ENCODE peak calls at places on chromosomes 11 and 22, in four cellular contexts. One of them, this sample, is unnamed.

GRCh38 chr11:48037709-48038468 is 57.5 kb downstream of the PTPRJ start:
- DNase-seq in HepG2: no peak
- DNase-seq in Panc1: no peak
- DNase-seq in K562: no peak
- DNase-seq in this sample: no peak

GRCh38 chr22:26174280-26174679 is 5.0 kb downstream of the SEZ6L start:
- DNase-seq in HepG2: peak
- DNase-seq in Panc1: no peak
- DNase-seq in K562: peak
- DNase-seq in this sample: no peak

GRCh38 chr11:102179366-102179765 is 69.1 kb downstream of the YAP1 start:
- DNase-seq in HepG2: peak
- DNase-seq in Panc1: no peak
- DNase-seq in K562: no peak
- DNase-seq in this sample: no peak

GRCh38 chr11:14537134-14537599 is 17.0 kb upstream of the PSMA1 start:
- DNase-seq in HepG2: peak
- DNase-seq in Panc1: peak
- DNase-seq in K562: peak
- DNase-seq in this sample: no peak

GRCh38 chr22:42269407-42270177 is 861 bp downstream of the TCF20 start:
- DNase-seq in HepG2: peak
- DNase-seq in Panc1: no peak
- DNase-seq in K562: peak
- DNase-seq in this sample: peak

GRCh38 chr11:45580399-45580798 is 85.0 kb downstream of the CHST1 start:
- DNase-seq in HepG2: no peak
- DNase-seq in Panc1: no peak
- DNase-seq in K562: peak
- DNase-seq in this sample: no peak

GRCh38 chr11:82682003-82682751 is 51.5 kb downstream of the FAM181B start:
- DNase-seq in HepG2: peak
- DNase-seq in Panc1: peak
- DNase-seq in K562: peak
- DNase-seq in this sample: peak

GRCh38 chr11:73402834-73403185 is 26.6 kb downstream of the RELT start:
- DNase-seq in HepG2: no peak
- DNase-seq in Panc1: no peak
- DNase-seq in K562: peak
- DNase-seq in this sample: no peak

GRCh38 chr22:45731041-45731797 is 59.6 kb downstream of the ATXN10 start:
- DNase-seq in HepG2: no peak
- DNase-seq in Panc1: no peak
- DNase-seq in K562: no peak
- DNase-seq in this sample: no peak

GRCh38 chr11:57901756-57902155 is 121.9 kb upstream of the OR9Q1 start:
- DNase-seq in HepG2: no peak
- DNase-seq in Panc1: no peak
- DNase-seq in K562: peak
- DNase-seq in this sample: no peak

GRCh38 chr22:33034753-33035152 is 23.4 kb downstream of the SYN3 start:
- DNase-seq in HepG2: no peak
- DNase-seq in Panc1: no peak
- DNase-seq in K562: no peak
- DNase-seq in this sample: no peak

GRCh38 chr11:31325162-31325561 is 44.4 kb downstream of the DCDC1 start:
- DNase-seq in HepG2: no peak
- DNase-seq in Panc1: no peak
- DNase-seq in K562: no peak
- DNase-seq in this sample: no peak

GRCh38 chr11:114438303-114438702 is 964 bp upstream of the REXO2 start:
- DNase-seq in HepG2: no peak
- DNase-seq in Panc1: no peak
- DNase-seq in K562: no peak
- DNase-seq in this sample: no peak

GRCh38 chr11:67118059-67118766 is 850 bp upstream of the KDM2A start:
- DNase-seq in HepG2: no peak
- DNase-seq in Panc1: no peak
- DNase-seq in K562: no peak
- DNase-seq in this sample: no peak

GRCh38 chr11:1382831-1383607 is 6.7 kb upstream of the BRSK2 start:
- DNase-seq in HepG2: peak
- DNase-seq in Panc1: no peak
- DNase-seq in K562: peak
- DNase-seq in this sample: peak

GRCh38 chr11:108403072-108403471 is 64.3 kb downstream of the C11orf65 start:
- DNase-seq in HepG2: no peak
- DNase-seq in Panc1: no peak
- DNase-seq in K562: no peak
- DNase-seq in this sample: no peak

GRCh38 chr22:47793304-47794101 is 1031.1 kb downstream of the TBC1D22A start:
- DNase-seq in HepG2: no peak
- DNase-seq in Panc1: no peak
- DNase-seq in K562: no peak
- DNase-seq in this sample: no peak

GRCh38 chr11:35791088-35791958 is 128.7 kb downstream of the TRIM44 start:
- DNase-seq in HepG2: no peak
- DNase-seq in Panc1: no peak
- DNase-seq in K562: peak
- DNase-seq in this sample: no peak

GRCh38 chr11:33932721-33933120 is 40.8 kb upstream of the LMO2 start:
- DNase-seq in HepG2: no peak
- DNase-seq in Panc1: no peak
- DNase-seq in K562: peak
- DNase-seq in this sample: no peak

GRCh38 chr22:49877642-49878041 is 24.0 kb downstream of the ZBED4 start:
- DNase-seq in HepG2: no peak
- DNase-seq in Panc1: no peak
- DNase-seq in K562: no peak
- DNase-seq in this sample: no peak

GRCh38 chr22:48651036-48651890 is 1176.4 kb downstream of the BRD1 start:
- DNase-seq in HepG2: no peak
- DNase-seq in Panc1: no peak
- DNase-seq in K562: no peak
- DNase-seq in this sample: peak

GRCh38 chr11:73143126-73143838 is 1.2 kb upstream of the FCHSD2 start:
- DNase-seq in HepG2: peak
- DNase-seq in Panc1: no peak
- DNase-seq in K562: peak
- DNase-seq in this sample: no peak

GRCh38 chr11:104870910-104871309 is 27.4 kb downstream of the CASP12 start:
- DNase-seq in HepG2: no peak
- DNase-seq in Panc1: no peak
- DNase-seq in K562: no peak
- DNase-seq in this sample: no peak

GRCh38 chr11:60790726-60791125 is 5.6 kb downstream of the MS4A10 start:
- DNase-seq in HepG2: no peak
- DNase-seq in Panc1: no peak
- DNase-seq in K562: no peak
- DNase-seq in this sample: no peak

GRCh38 chr22:28398987-28399386 is 280.7 kb downstream of the TTC28 start:
- DNase-seq in HepG2: no peak
- DNase-seq in Panc1: no peak
- DNase-seq in K562: no peak
- DNase-seq in this sample: no peak

GRCh38 chr11:23866641-23867040 is 630.2 kb upstream of the LUZP2 start:
- DNase-seq in HepG2: no peak
- DNase-seq in Panc1: no peak
- DNase-seq in K562: no peak
- DNase-seq in this sample: no peak

GRCh38 chr11:69707156-69707555 is 3.3 kb upstream of the FGF19 start:
- DNase-seq in HepG2: no peak
- DNase-seq in Panc1: no peak
- DNase-seq in K562: no peak
- DNase-seq in this sample: no peak

GRCh38 chr22:47238886-47239860 is 476.7 kb downstream of the TBC1D22A start:
- DNase-seq in HepG2: no peak
- DNase-seq in Panc1: no peak
- DNase-seq in K562: no peak
- DNase-seq in this sample: no peak

GRCh38 chr11:2518983-2519340 is 74.2 kb downstream of the KCNQ1 start:
- DNase-seq in HepG2: no peak
- DNase-seq in Panc1: no peak
- DNase-seq in K562: no peak
- DNase-seq in this sample: no peak

GRCh38 chr11:12942157-12942556 is 67.0 kb upstream of the RASSF10 start:
- DNase-seq in HepG2: no peak
- DNase-seq in Panc1: no peak
- DNase-seq in K562: no peak
- DNase-seq in this sample: no peak

GRCh38 chr11:6474423-6474792 is 667 bp upstream of the TRIM3 start:
- DNase-seq in HepG2: no peak
- DNase-seq in Panc1: no peak
- DNase-seq in K562: no peak
- DNase-seq in this sample: no peak

GRCh38 chr11:47908198-47908597 is 60.0 kb upstream of the NUP160 start:
- DNase-seq in HepG2: no peak
- DNase-seq in Panc1: no peak
- DNase-seq in K562: no peak
- DNase-seq in this sample: no peak

GRCh38 chr11:12725863-12726666 is 51.8 kb downstream of the TEAD1 start:
- DNase-seq in HepG2: no peak
- DNase-seq in Panc1: no peak
- DNase-seq in K562: peak
- DNase-seq in this sample: peak

GRCh38 chr22:23500508-23501208 is 79.4 kb downstream of the IGLL1 start:
- DNase-seq in HepG2: no peak
- DNase-seq in Panc1: no peak
- DNase-seq in K562: no peak
- DNase-seq in this sample: no peak

GRCh38 chr22:23497016-23497885 is 82.8 kb downstream of the IGLL1 start:
- DNase-seq in HepG2: no peak
- DNase-seq in Panc1: no peak
- DNase-seq in K562: no peak
- DNase-seq in this sample: no peak

GRCh38 chr22:23499845-23500500 is 80.1 kb downstream of the IGLL1 start:
- DNase-seq in HepG2: no peak
- DNase-seq in Panc1: no peak
- DNase-seq in K562: no peak
- DNase-seq in this sample: no peak

GRCh38 chr22:23501244-23501643 is 78.8 kb downstream of the IGLL1 start:
- DNase-seq in HepG2: no peak
- DNase-seq in Panc1: no peak
- DNase-seq in K562: no peak
- DNase-seq in this sample: no peak

GRCh38 chr22:23498811-23499798 is 81.0 kb downstream of the IGLL1 start:
- DNase-seq in HepG2: no peak
- DNase-seq in Panc1: no peak
- DNase-seq in K562: no peak
- DNase-seq in this sample: no peak
- TF ChIP-seq TCF7L2 in HepG2: no peak
- TF ChIP-seq TCF7L2 in Panc1: no peak
- TF ChIP-seq TCF7L2 in K562: no peak
- TF ChIP-seq TCF7L2 in this sample: no peak

DNA sequence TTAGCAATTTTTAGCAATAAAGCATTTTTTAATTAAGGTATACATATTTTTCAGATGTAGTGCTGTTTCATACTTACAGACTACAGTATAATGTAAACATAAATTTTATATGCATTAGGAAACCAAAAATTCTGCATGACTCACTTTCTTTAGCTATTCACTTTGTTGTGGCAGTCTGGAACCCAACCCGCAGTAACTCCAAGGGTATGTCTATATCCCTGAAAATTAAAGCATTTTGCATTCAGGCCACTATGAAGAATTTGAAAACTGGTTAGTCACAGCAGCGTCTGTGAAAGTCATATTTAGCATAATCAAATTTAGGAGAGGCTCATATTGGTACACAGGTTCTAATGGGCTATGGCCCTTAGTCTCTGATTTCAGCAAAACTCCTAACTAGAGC is 46.8 kb downstream of the BBOX1 start:
- DNase-seq in HepG2: no peak
- DNase-seq in Panc1: no peak
- DNase-seq in K562: no peak
- DNase-seq in this sample: no peak
- TF ChIP-seq TCF7L2 in HepG2: no peak
- TF ChIP-seq TCF7L2 in Panc1: no peak
- TF ChIP-seq TCF7L2 in K562: no peak
- TF ChIP-seq TCF7L2 in this sample: no peak

DNA sequence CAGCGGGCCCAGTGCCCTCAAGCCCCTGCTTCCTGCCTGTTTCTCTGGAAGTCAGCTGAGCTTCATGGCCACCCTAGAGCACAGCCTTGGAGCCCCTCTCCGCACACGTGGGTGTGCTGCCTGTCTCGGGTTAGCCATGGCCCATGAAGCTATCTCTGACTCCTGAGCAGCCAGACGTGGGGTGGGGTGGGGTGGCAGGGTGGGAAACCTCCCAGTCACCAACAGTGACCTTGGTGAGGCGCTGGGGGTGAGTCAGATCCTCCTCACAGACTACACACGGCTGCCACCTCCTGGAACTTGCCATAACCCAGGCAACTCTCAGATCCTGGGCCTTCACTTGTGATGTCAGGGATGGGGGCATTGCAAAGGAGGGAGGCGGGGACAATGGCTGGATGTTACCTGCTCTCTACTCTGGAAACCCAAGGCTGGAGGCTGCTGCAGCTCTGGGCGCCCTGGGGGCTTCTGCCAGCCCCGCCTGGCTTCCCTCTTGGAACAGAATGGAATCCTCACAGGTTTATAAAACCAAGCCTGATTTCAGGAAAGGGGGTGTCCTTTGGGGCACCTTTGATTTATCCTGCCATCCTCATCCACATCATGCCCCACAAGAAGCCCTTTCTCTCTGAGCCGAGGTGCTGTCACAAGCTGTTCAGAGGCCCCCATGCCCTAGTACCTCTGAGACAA is 88.4 kb downstream of the SNX19 start:
- DNase-seq in HepG2: peak
- DNase-seq in Panc1: peak
- DNase-seq in K562: peak
- DNase-seq in this sample: peak
- TF ChIP-seq TCF7L2 in HepG2: no peak
- TF ChIP-seq TCF7L2 in Panc1: no peak
- TF ChIP-seq TCF7L2 in K562: no peak
- TF ChIP-seq TCF7L2 in this sample: no peak

GRCh38 chr11:118897721-118898310 is 14.1 kb downstream of the CXCR5 start:
- DNase-seq in HepG2: no peak
- DNase-seq in Panc1: no peak
- DNase-seq in K562: no peak
- DNase-seq in this sample: no peak
- TF ChIP-seq TCF7L2 in HepG2: no peak
- TF ChIP-seq TCF7L2 in Panc1: no peak
- TF ChIP-seq TCF7L2 in K562: no peak
- TF ChIP-seq TCF7L2 in this sample: no peak

DNA sequence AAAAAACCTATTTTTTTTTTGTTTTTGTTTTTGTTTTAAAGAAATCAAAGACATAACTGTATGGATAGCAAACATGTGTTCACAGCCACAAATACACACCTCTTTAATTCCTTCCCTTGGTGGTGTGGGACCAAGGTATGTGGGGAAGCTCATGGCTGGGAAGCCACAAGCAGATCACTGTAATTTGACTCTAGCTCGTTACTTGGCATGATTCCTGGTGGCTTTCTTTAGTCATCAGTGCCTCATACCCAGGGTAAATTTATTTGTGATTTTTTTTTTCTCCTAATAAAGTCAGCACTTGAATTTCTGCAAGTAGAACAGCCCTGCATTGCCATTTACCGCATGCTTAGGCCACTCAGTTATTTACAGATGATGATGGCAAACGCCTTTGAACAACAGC is 687.3 kb downstream of the OPCML start:
- DNase-seq in HepG2: no peak
- DNase-seq in Panc1: peak
- DNase-seq in K562: no peak
- DNase-seq in this sample: no peak
- TF ChIP-seq TCF7L2 in HepG2: no peak
- TF ChIP-seq TCF7L2 in Panc1: no peak
- TF ChIP-seq TCF7L2 in K562: no peak
- TF ChIP-seq TCF7L2 in this sample: no peak